ENCODE peak calls at places on chromosomes 2 and 18, in five cellular contexts. One of them, this sample, is unnamed.

GRCh38 chr18:12372406-12372805 is 4.6 kb downstream of the AFG3L2 start:
- DNase-seq in stomach: no peak
- DNase-seq in GM12891: no peak
- DNase-seq in GM12878: no peak
- DNase-seq in K562: no peak
- DNase-seq in this sample: no peak

GRCh38 chr2:18387479-18388206 is 172.8 kb downstream of the RDH14 start:
- DNase-seq in stomach: peak; percentile 84
- DNase-seq in GM12891: peak; percentile 6
- DNase-seq in GM12878: peak; percentile 23
- DNase-seq in K562: peak; percentile 75
- DNase-seq in this sample: no peak

GRCh38 chr18:58525517-58525916 is 103.4 kb downstream of the ALPK2 start:
- DNase-seq in stomach: no peak
- DNase-seq in GM12891: no peak
- DNase-seq in GM12878: peak; percentile 65
- DNase-seq in K562: no peak
- DNase-seq in this sample: no peak

GRCh38 chr2:109142416-109143210 is 13.6 kb downstream of the SH3RF3 start:
- DNase-seq in stomach: no peak
- DNase-seq in GM12891: no peak
- DNase-seq in GM12878: no peak
- DNase-seq in K562: no peak
- DNase-seq in this sample: no peak

GRCh38 chr18:28407681-28408080 is 230.8 kb upstream of the CDH2 start:
- DNase-seq in stomach: no peak
- DNase-seq in GM12891: no peak
- DNase-seq in GM12878: no peak
- DNase-seq in K562: no peak
- DNase-seq in this sample: no peak

GRCh38 chr18:76448262-76449109 is 46.6 kb downstream of the ZNF516 start:
- DNase-seq in stomach: no peak
- DNase-seq in GM12891: no peak
- DNase-seq in GM12878: no peak
- DNase-seq in K562: no peak
- DNase-seq in this sample: no peak

GRCh38 chr2:121650554-121650930 is 1.3 kb upstream of the CLASP1 start:
- DNase-seq in stomach: no peak
- DNase-seq in GM12891: no peak
- DNase-seq in GM12878: no peak
- DNase-seq in K562: peak; percentile 38
- DNase-seq in this sample: peak; percentile 28

GRCh38 chr18:59547691-59548182 is 149.5 kb downstream of the CCBE1 start:
- DNase-seq in stomach: no peak
- DNase-seq in GM12891: no peak
- DNase-seq in GM12878: no peak
- DNase-seq in K562: peak; percentile 17
- DNase-seq in this sample: no peak

GRCh38 chr18:46660955-46661749 is 4.1 kb upstream of the LOXHD1 start:
- DNase-seq in stomach: no peak
- DNase-seq in GM12891: no peak
- DNase-seq in GM12878: no peak
- DNase-seq in K562: no peak
- DNase-seq in this sample: no peak

GRCh38 chr2:200380833-200381542 is 74.5 kb downstream of the SPATS2L start:
- DNase-seq in stomach: no peak
- DNase-seq in GM12891: no peak
- DNase-seq in GM12878: no peak
- DNase-seq in K562: peak; percentile 38
- DNase-seq in this sample: no peak

GRCh38 chr2:1675633-1676032 is 68.7 kb downstream of the PXDN start:
- DNase-seq in stomach: peak; percentile 24
- DNase-seq in GM12891: no peak
- DNase-seq in GM12878: no peak
- DNase-seq in K562: no peak
- DNase-seq in this sample: no peak
- TF ChIP-seq POLR2AphosphoS5 in stomach: peak; percentile 71
- TF ChIP-seq POLR2AphosphoS5 in GM12891: no peak
- TF ChIP-seq POLR2AphosphoS5 in GM12878: no peak
- TF ChIP-seq POLR2AphosphoS5 in K562: no peak
- TF ChIP-seq POLR2AphosphoS5 in this sample: no peak

GRCh38 chr2:105042189-105042588 is 4.3 kb downstream of the MRPS9 start:
- DNase-seq in stomach: no peak
- DNase-seq in GM12891: no peak
- DNase-seq in GM12878: no peak
- DNase-seq in K562: peak; percentile 46
- DNase-seq in this sample: no peak

GRCh38 chr2:105034170-105034569 is 3.7 kb upstream of the MRPS9 start:
- DNase-seq in stomach: no peak
- DNase-seq in GM12891: no peak
- DNase-seq in GM12878: no peak
- DNase-seq in K562: no peak
- DNase-seq in this sample: no peak

GRCh38 chr2:105039559-105039958 is 1.7 kb downstream of the MRPS9 start:
- DNase-seq in stomach: no peak
- DNase-seq in GM12891: no peak
- DNase-seq in GM12878: no peak
- DNase-seq in K562: no peak
- DNase-seq in this sample: no peak

GRCh38 chr2:105038383-105039061 is 653 bp downstream of the MRPS9 start:
- DNase-seq in stomach: no peak
- DNase-seq in GM12891: no peak
- DNase-seq in GM12878: no peak
- DNase-seq in K562: no peak
- DNase-seq in this sample: no peak

DNA sequence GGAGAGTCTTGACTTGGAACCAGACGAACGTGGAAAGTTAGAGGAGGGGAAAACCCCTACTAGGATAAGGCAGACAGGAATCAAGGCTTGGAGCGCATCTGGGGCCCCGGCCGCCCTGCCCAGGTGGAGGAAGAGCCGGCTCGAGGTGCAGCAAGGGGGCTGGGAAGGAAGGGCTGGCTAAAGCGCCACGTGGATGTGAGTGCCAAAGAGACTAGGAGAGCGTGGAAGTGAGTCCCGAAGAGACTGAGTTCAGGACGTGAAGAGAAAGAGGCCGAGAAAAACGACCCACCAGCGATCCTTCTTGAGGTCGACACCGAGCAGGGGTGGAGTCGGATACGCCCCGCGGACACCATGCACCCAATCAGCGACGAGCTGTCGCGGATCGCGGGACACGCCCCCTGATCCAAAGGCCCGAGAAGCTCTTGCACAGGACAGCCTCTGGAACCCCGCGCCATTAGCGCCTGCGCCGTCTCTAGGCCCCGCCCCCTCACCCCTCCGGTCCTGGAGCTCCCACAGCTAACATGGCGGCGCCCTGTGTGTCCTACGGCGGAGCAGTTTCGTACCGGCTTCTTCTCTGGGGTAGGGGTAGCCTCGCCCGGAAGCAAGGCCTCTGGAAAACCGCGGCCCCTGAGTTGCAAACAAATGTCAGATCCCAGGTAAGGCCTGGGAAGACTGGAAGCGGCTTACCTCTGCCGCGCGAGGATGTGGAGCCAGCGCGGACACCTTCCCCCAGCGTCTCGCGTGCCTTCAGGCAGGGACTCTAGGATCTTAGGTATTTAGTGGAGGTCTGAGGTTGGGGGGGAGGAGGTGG is at the start of gene MRPS9:
- DNase-seq in stomach: peak; percentile 99
- DNase-seq in GM12891: peak; percentile 85
- DNase-seq in GM12878: peak; percentile 94
- DNase-seq in K562: peak; percentile 98
- DNase-seq in this sample: peak; percentile 83
- TF ChIP-seq POLR2AphosphoS5 in stomach: peak; percentile 59
- TF ChIP-seq POLR2AphosphoS5 in GM12891: peak; percentile 68
- TF ChIP-seq POLR2AphosphoS5 in GM12878: peak; percentile 87
- TF ChIP-seq POLR2AphosphoS5 in K562: peak; percentile 92
- TF ChIP-seq POLR2AphosphoS5 in this sample: peak; percentile 84

GRCh38 chr2:151961558-151961957 is 133.3 kb upstream of the ARL5A start:
- DNase-seq in stomach: no peak
- DNase-seq in GM12891: no peak
- DNase-seq in GM12878: no peak
- DNase-seq in K562: no peak
- DNase-seq in this sample: no peak

GRCh38 chr2:151953467-151953866 is 125.2 kb upstream of the ARL5A start:
- DNase-seq in stomach: no peak
- DNase-seq in GM12891: no peak
- DNase-seq in GM12878: no peak
- DNase-seq in K562: no peak
- DNase-seq in this sample: no peak

GRCh38 chr2:151959203-151959602 is 131.0 kb upstream of the ARL5A start:
- DNase-seq in stomach: no peak
- DNase-seq in GM12891: no peak
- DNase-seq in GM12878: no peak
- DNase-seq in K562: no peak
- DNase-seq in this sample: no peak
- TF ChIP-seq POLR2AphosphoS5 in stomach: no peak
- TF ChIP-seq POLR2AphosphoS5 in GM12891: no peak
- TF ChIP-seq POLR2AphosphoS5 in GM12878: no peak
- TF ChIP-seq POLR2AphosphoS5 in K562: no peak
- TF ChIP-seq POLR2AphosphoS5 in this sample: no peak

GRCh38 chr2:43340066-43340465 is 113.7 kb upstream of the ZFP36L2 start:
- DNase-seq in stomach: no peak
- DNase-seq in GM12891: no peak
- DNase-seq in GM12878: no peak
- DNase-seq in K562: no peak
- DNase-seq in this sample: no peak
- TF ChIP-seq POLR2AphosphoS5 in stomach: peak; percentile 64
- TF ChIP-seq POLR2AphosphoS5 in GM12891: no peak
- TF ChIP-seq POLR2AphosphoS5 in GM12878: no peak
- TF ChIP-seq POLR2AphosphoS5 in K562: no peak
- TF ChIP-seq POLR2AphosphoS5 in this sample: no peak

GRCh38 chr2:150885774-150886386 is 375.8 kb downstream of the RBM43 start:
- DNase-seq in stomach: no peak
- DNase-seq in GM12891: no peak
- DNase-seq in GM12878: no peak
- DNase-seq in K562: no peak
- DNase-seq in this sample: no peak
- TF ChIP-seq POLR2AphosphoS5 in stomach: no peak
- TF ChIP-seq POLR2AphosphoS5 in GM12891: no peak
- TF ChIP-seq POLR2AphosphoS5 in GM12878: no peak
- TF ChIP-seq POLR2AphosphoS5 in K562: no peak
- TF ChIP-seq POLR2AphosphoS5 in this sample: no peak

GRCh38 chr2:236665572-236666118 is 96.0 kb downstream of the ACKR3 start:
- DNase-seq in stomach: no peak
- DNase-seq in GM12891: no peak
- DNase-seq in GM12878: no peak
- DNase-seq in K562: no peak
- DNase-seq in this sample: no peak
- TF ChIP-seq POLR2AphosphoS5 in stomach: no peak
- TF ChIP-seq POLR2AphosphoS5 in GM12891: no peak
- TF ChIP-seq POLR2AphosphoS5 in GM12878: no peak
- TF ChIP-seq POLR2AphosphoS5 in K562: no peak
- TF ChIP-seq POLR2AphosphoS5 in this sample: no peak

This sample was measured in GM12892.